ENCODE peak calls at places on chromosomes 16 and 17, in nine cellular contexts. One of them, this sample, is unnamed.
A peak's percentile ranks its signal among the peaks of the same experiment; 100 is the strongest.

GRCh38 chr17:72640415-72641165 is 451.9 kb downstream of the SLC39A11 start:
- DNase-seq in PC-9: peak; percentile 69
- DNase-seq in brain microvascular endothelial cell: no peak
- DNase-seq in transverse colon: peak; percentile 84
- DNase-seq in GM23338: peak; percentile 31
- DNase-seq in IMR-90: no peak
- DNase-seq in ovary: no peak
- DNase-seq in NB4: no peak
- DNase-seq in HFF-Myc: no peak
- DNase-seq in this sample: no peak

GRCh38 chr16:57518520-57518919 is 17.9 kb downstream of the CCDC102A start:
- DNase-seq in GM23338: peak; percentile 31
- DNase-seq in brain microvascular endothelial cell: no peak
- DNase-seq in transverse colon: no peak
- DNase-seq in NB4: no peak
- DNase-seq in PC-9: no peak
- DNase-seq in IMR-90: no peak
- DNase-seq in ovary: no peak
- DNase-seq in HFF-Myc: no peak
- DNase-seq in this sample: no peak

GRCh38 chr17:4560837-4561241 is 462 bp upstream of the GGT6 start:
- DNase-seq in IMR-90: no peak
- DNase-seq in transverse colon: peak; percentile 21
- DNase-seq in brain microvascular endothelial cell: no peak
- DNase-seq in ovary: peak; percentile 74
- DNase-seq in GM23338: peak; percentile 69
- DNase-seq in NB4: no peak
- DNase-seq in HFF-Myc: no peak
- DNase-seq in PC-9: no peak
- DNase-seq in this sample: no peak

GRCh38 chr16:58418601-58419000 is 26.3 kb downstream of the GINS3 start:
- DNase-seq in PC-9: peak; percentile 57
- DNase-seq in ovary: no peak
- DNase-seq in NB4: peak; percentile 50
- DNase-seq in transverse colon: no peak
- DNase-seq in GM23338: no peak
- DNase-seq in IMR-90: peak; percentile 27
- DNase-seq in HFF-Myc: no peak
- DNase-seq in brain microvascular endothelial cell: peak; percentile 13
- DNase-seq in this sample: no peak

GRCh38 chr17:31452101-31452500 is 60.6 kb downstream of the RAB11FIP4 start:
- DNase-seq in brain microvascular endothelial cell: no peak
- DNase-seq in PC-9: peak; percentile 79
- DNase-seq in GM23338: no peak
- DNase-seq in IMR-90: peak; percentile 8
- DNase-seq in ovary: no peak
- DNase-seq in transverse colon: no peak
- DNase-seq in NB4: no peak
- DNase-seq in HFF-Myc: no peak
- DNase-seq in this sample: no peak

GRCh38 chr17:78120971-78121800 is 7.4 kb downstream of the TMC6 start:
- DNase-seq in PC-9: no peak
- DNase-seq in GM23338: no peak
- DNase-seq in ovary: no peak
- DNase-seq in IMR-90: no peak
- DNase-seq in NB4: peak; percentile 43
- DNase-seq in brain microvascular endothelial cell: no peak
- DNase-seq in HFF-Myc: no peak
- DNase-seq in transverse colon: peak; percentile 60
- DNase-seq in this sample: no peak

GRCh38 chr17:53313746-53314145 is 509.0 kb upstream of the KIF2B start:
- DNase-seq in NB4: no peak
- DNase-seq in HFF-Myc: no peak
- DNase-seq in transverse colon: no peak
- DNase-seq in ovary: no peak
- DNase-seq in brain microvascular endothelial cell: peak; percentile 3
- DNase-seq in GM23338: no peak
- DNase-seq in IMR-90: no peak
- DNase-seq in PC-9: no peak
- DNase-seq in this sample: no peak

GRCh38 chr17:59381716-59382570 is 50.5 kb downstream of the YPEL2 start:
- DNase-seq in NB4: no peak
- DNase-seq in HFF-Myc: no peak
- DNase-seq in brain microvascular endothelial cell: no peak
- DNase-seq in transverse colon: peak; percentile 76
- DNase-seq in PC-9: no peak
- DNase-seq in ovary: no peak
- DNase-seq in GM23338: no peak
- DNase-seq in IMR-90: no peak
- DNase-seq in this sample: no peak

GRCh38 chr17:59266748-59267147 is 46.4 kb downstream of the GDPD1 start:
- DNase-seq in IMR-90: no peak
- DNase-seq in HFF-Myc: no peak
- DNase-seq in transverse colon: no peak
- DNase-seq in NB4: no peak
- DNase-seq in ovary: no peak
- DNase-seq in brain microvascular endothelial cell: no peak
- DNase-seq in PC-9: no peak
- DNase-seq in GM23338: no peak
- DNase-seq in this sample: no peak

GRCh38 chr17:58320570-58321323 is 7.8 kb downstream of the TSPOAP1 start:
- DNase-seq in GM23338: no peak
- DNase-seq in PC-9: no peak
- DNase-seq in transverse colon: no peak
- DNase-seq in HFF-Myc: no peak
- DNase-seq in brain microvascular endothelial cell: no peak
- DNase-seq in NB4: no peak
- DNase-seq in ovary: no peak
- DNase-seq in IMR-90: no peak
- DNase-seq in this sample: no peak

GRCh38 chr16:14510939-14511797 is 118.9 kb downstream of the PARN start:
- DNase-seq in brain microvascular endothelial cell: peak; percentile 66
- DNase-seq in transverse colon: no peak
- DNase-seq in HFF-Myc: no peak
- DNase-seq in ovary: no peak
- DNase-seq in PC-9: no peak
- DNase-seq in GM23338: no peak
- DNase-seq in IMR-90: peak; percentile 74
- DNase-seq in NB4: no peak
- DNase-seq in this sample: no peak

GRCh38 chr17:10114931-10115535 is 83.4 kb downstream of the GAS7 start:
- DNase-seq in IMR-90: peak; percentile 97
- DNase-seq in brain microvascular endothelial cell: peak; percentile 84
- DNase-seq in HFF-Myc: peak; percentile 95
- DNase-seq in GM23338: no peak
- DNase-seq in transverse colon: peak; percentile 84
- DNase-seq in PC-9: no peak
- DNase-seq in ovary: peak; percentile 96
- DNase-seq in NB4: peak; percentile 100
- DNase-seq in this sample: peak; percentile 85
- H3K4me3 ChIP-seq in IMR-90: peak overlapping the region; percentile 2
- H3K4me3 ChIP-seq in brain microvascular endothelial cell: peak overlapping the region; percentile 29
- H3K4me3 ChIP-seq in HFF-Myc: peak overlapping the region; percentile 5
- H3K4me3 ChIP-seq in GM23338: no peak overlapping the region
- H3K4me3 ChIP-seq in transverse colon: no peak overlapping the region
- H3K4me3 ChIP-seq in PC-9: no peak overlapping the region
- H3K4me3 ChIP-seq in ovary: peak overlapping the region; percentile 0
- H3K4me3 ChIP-seq in NB4: peak overlapping the region; percentile 50
- H3K4me3 ChIP-seq in this sample: peak overlapping the region; percentile 33

GRCh38 chr17:42775534-42776098 is 2.4 kb downstream of the VPS25 start:
- DNase-seq in brain microvascular endothelial cell: peak; percentile 84
- DNase-seq in NB4: peak; percentile 75
- DNase-seq in ovary: no peak
- DNase-seq in GM23338: no peak
- DNase-seq in PC-9: no peak
- DNase-seq in IMR-90: peak; percentile 66
- DNase-seq in HFF-Myc: no peak
- DNase-seq in transverse colon: no peak
- DNase-seq in this sample: no peak

GRCh38 chr17:42772945-42773289 is 332 bp upstream of the VPS25 start:
- DNase-seq in transverse colon: no peak
- DNase-seq in ovary: no peak
- DNase-seq in NB4: no peak
- DNase-seq in PC-9: no peak
- DNase-seq in IMR-90: no peak
- DNase-seq in HFF-Myc: no peak
- DNase-seq in brain microvascular endothelial cell: no peak
- DNase-seq in GM23338: no peak
- DNase-seq in this sample: no peak

GRCh38 chr17:42778570-42778969 is 1.8 kb upstream of the WNK4 start:
- DNase-seq in GM23338: no peak
- DNase-seq in IMR-90: no peak
- DNase-seq in HFF-Myc: no peak
- DNase-seq in NB4: no peak
- DNase-seq in brain microvascular endothelial cell: no peak
- DNase-seq in ovary: no peak
- DNase-seq in transverse colon: no peak
- DNase-seq in PC-9: no peak
- DNase-seq in this sample: no peak

GRCh38 chr17:42774066-42774750 is 959 bp downstream of the VPS25 start:
- DNase-seq in HFF-Myc: no peak
- DNase-seq in transverse colon: no peak
- DNase-seq in brain microvascular endothelial cell: no peak
- DNase-seq in NB4: no peak
- DNase-seq in PC-9: peak; percentile 61
- DNase-seq in GM23338: no peak
- DNase-seq in IMR-90: peak; percentile 55
- DNase-seq in ovary: no peak
- DNase-seq in this sample: no peak

DNA sequence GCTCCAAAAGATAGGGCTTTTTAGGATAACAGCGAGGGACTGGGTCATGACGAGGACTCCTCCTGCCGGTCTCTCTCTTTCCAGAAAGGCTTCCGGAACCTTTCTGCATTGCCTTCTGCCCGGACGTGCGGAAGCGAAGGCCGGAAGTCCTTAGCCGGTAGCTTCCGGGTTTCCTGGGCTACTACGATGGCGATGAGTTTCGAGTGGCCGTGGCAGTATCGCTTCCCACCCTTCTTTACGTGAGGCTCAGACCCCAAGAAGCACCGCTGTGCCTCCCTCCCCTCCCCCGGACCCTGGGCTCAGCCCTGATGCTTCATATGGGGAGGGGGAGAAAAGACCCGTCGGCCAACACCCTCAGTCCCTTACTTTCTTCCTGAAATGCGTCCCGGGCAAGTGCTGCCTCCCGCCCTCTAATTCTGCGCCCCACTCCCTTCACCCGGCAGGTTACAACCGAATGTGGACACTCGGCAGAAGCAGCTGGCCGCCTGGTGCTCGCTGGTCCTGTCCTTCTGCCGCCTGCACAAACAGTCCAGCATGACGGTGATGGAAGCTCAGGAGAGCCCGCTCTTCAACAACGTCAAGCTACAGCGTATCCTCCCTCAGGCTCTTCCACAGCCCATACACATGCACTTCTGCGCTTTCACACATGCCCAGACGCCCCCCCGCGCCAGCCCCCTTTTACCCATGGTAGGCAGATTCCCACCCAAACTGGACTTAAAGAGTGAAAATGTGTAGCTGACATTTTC is at the start of gene VPS25:
- DNase-seq in transverse colon: peak; percentile 84
- DNase-seq in IMR-90: peak; percentile 87
- DNase-seq in ovary: peak; percentile 74
- DNase-seq in GM23338: peak; percentile 89
- DNase-seq in NB4: peak; percentile 84
- DNase-seq in PC-9: peak; percentile 74
- DNase-seq in brain microvascular endothelial cell: peak; percentile 68
- DNase-seq in HFF-Myc: peak; percentile 39
- DNase-seq in this sample: peak; percentile 55
- TF ChIP-seq CTCF in transverse colon: no peak
- TF ChIP-seq CTCF in IMR-90: peak; percentile 30
- TF ChIP-seq CTCF in ovary: no peak
- TF ChIP-seq CTCF in GM23338: peak; percentile 32
- TF ChIP-seq CTCF in NB4: no peak
- TF ChIP-seq CTCF in PC-9: no peak
- TF ChIP-seq CTCF in brain microvascular endothelial cell: peak; percentile 39
- TF ChIP-seq CTCF in HFF-Myc: no peak
- TF ChIP-seq CTCF in this sample: peak; percentile 30

DNA sequence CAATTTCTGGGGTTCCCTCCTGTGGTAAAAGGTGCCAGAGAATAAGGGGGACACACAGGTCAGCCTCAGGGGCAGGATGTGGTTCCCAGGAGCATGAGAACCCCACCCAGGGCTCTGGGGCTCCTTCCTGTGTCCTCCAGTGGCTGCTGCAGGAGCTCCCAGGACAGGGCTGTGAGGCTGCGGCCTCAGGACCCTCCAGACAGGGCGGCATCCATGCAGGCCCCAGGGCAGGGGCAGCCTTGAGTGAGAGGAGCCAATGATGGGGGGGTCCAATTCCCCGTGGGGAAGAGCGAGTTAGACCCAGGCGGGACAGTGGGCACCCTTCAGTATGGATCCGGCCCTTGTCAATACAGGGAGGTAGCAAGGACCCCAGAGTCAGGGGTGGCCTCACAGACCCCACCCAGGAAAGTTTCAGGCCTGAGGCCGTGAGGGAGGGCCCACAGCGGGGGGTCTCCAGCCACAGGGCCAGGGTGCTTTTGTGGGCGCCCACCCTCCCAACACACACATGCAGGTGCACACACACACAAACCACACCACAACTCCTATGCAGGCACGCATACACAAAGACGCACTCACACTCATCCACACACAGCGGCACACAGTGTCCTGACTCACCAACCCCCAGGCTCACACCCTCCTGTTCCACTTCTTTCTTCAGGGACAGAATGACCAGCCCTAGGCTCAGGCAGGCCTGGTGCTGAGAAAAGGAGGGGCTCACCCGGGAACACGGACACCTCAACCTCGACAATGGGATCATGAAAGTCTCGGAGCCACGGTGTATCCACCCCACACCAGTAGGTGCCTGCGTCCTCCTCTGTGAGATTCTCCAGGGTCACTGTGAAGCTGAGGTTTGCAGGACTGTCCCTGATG is 1.8 kb downstream of the CD300C start:
- DNase-seq in brain microvascular endothelial cell: no peak
- DNase-seq in GM23338: no peak
- DNase-seq in HFF-Myc: no peak
- DNase-seq in IMR-90: no peak
- DNase-seq in NB4: no peak
- DNase-seq in PC-9: no peak
- DNase-seq in transverse colon: no peak
- DNase-seq in ovary: no peak
- DNase-seq in this sample: no peak
- H3K4me3 ChIP-seq in brain microvascular endothelial cell: no peak overlapping the region
- H3K4me3 ChIP-seq in GM23338: no peak overlapping the region
- H3K4me3 ChIP-seq in HFF-Myc: no peak overlapping the region
- H3K4me3 ChIP-seq in IMR-90: no peak overlapping the region
- H3K4me3 ChIP-seq in NB4: no peak overlapping the region
- H3K4me3 ChIP-seq in PC-9: no peak overlapping the region
- H3K4me3 ChIP-seq in transverse colon: no peak overlapping the region
- H3K4me3 ChIP-seq in ovary: no peak overlapping the region
- H3K4me3 ChIP-seq in this sample: no peak overlapping the region

DNA sequence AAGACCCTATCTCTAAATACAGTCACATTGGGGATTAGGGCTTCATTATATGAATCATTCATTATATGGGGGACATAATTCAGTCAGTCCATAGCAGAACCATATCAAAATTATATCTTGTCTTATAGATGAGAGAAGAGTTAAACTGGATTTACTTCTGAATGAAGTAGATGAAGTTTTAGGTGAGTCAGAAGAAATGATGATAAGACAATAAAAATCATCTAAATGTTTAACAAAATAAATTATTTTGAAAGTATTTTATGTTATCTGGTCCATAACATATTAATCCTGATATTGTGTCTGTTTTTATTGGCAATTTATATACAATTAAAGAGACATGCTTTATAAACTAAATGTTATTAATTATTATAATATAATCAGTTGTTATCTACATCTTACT is 76.9 kb upstream of the EFCAB3 start:
- DNase-seq in brain microvascular endothelial cell: no peak
- DNase-seq in ovary: no peak
- DNase-seq in GM23338: no peak
- DNase-seq in NB4: no peak
- DNase-seq in transverse colon: no peak
- DNase-seq in HFF-Myc: no peak
- DNase-seq in PC-9: no peak
- DNase-seq in IMR-90: no peak
- DNase-seq in this sample: no peak
- TF ChIP-seq CTCF in brain microvascular endothelial cell: no peak
- TF ChIP-seq CTCF in ovary: no peak
- TF ChIP-seq CTCF in GM23338: no peak
- TF ChIP-seq CTCF in NB4: no peak
- TF ChIP-seq CTCF in transverse colon: no peak
- TF ChIP-seq CTCF in HFF-Myc: no peak
- TF ChIP-seq CTCF in PC-9: no peak
- TF ChIP-seq CTCF in IMR-90: no peak
- TF ChIP-seq CTCF in this sample: no peak